ENCODE peak calls at places on chromosomes 7 and 10, in four cellular contexts. U is T-helper 9 cell; J is activated T-helper 2 cell treated with anti-CD3 and anti-CD28 coated beads, Interferon-gamma antibody, Interleukin-2, Interleukin-4, amounts not matched to agents 10 μg/mL and 5 μg/mL and 100 μg/mL, durations not matched to agents 14 hours and 24 hours and 36 hours; M is GM23248. T is an unnamed sample.

GRCh38 chr10:8048281-8049008 is 6.0 kb upstream of the GATA3 start:
- DNase-seq in U (peak; percentile 59), J (peak; percentile 77), M (no peak), T (peak; percentile 61)

GRCh38 chr7:1693991-1694524 is 24.0 kb downstream of the ELFN1 start:
- DNase-seq in U (no peak), J (no peak), M (peak; percentile 24), T (no peak)

GRCh38 chr10:70903262-70903921 is 15.0 kb upstream of the PCBD1 start:
- DNase-seq in U (no peak), J (no peak), M (peak; percentile 76), T (no peak)

GRCh38 chr10:91935886-91936285 is 12.3 kb downstream of the BTAF1 start:
- DNase-seq in U (no peak), J (no peak), M (peak; percentile 22), T (no peak)

GRCh38 chr7:76514926-76515325 is 4.6 kb downstream of the UPK3B start:
- DNase-seq in U (no peak), J (peak; percentile 4), M (no peak), T (no peak)

GRCh38 chr10:133130602-133131001 is 29.4 kb upstream of the KNDC1 start:
- DNase-seq in U (no peak), J (no peak), M (no peak), T (no peak)

GRCh38 chr7:157574120-157574519 is 237.3 kb downstream of the DNAJB6 start:
- DNase-seq in U (no peak), J (no peak), M (no peak), T (no peak)

GRCh38 chr10:34791947-34792346 is 23.1 kb downstream of the PARD3 start:
- DNase-seq in U (no peak), J (no peak), M (no peak), T (no peak)

GRCh38 chr10:132932461-132933307 is 9.7 kb downstream of the CFAP46 start:
- DNase-seq in U (no peak), J (no peak), M (no peak), T (no peak)

GRCh38 chr7:136868496-136869005 is at the start of gene CHRM2:
- DNase-seq in U (no peak), J (no peak), M (peak; percentile 42), T (no peak)

GRCh38 chr10:101060951-101061813 is 607 bp upstream of the KAZALD1 start:
- DNase-seq in U (peak; percentile 88), J (peak; percentile 52), M (peak; percentile 94), T (peak; percentile 85)

GRCh38 chr7:98133181-98133580 is 26.5 kb downstream of the LMTK2 start:
- DNase-seq in U (no peak), J (no peak), M (no peak), T (no peak)

GRCh38 chr7:40329601-40330153 is 194.9 kb downstream of the SUGCT start:
- DNase-seq in U (no peak), J (no peak), M (peak; percentile 67), T (no peak)

GRCh38 chr10:121112618-121113384 is 261.6 kb downstream of the WDR11 start:
- DNase-seq in U (no peak), J (no peak), M (no peak), T (no peak)

GRCh38 chr7:43586251-43586900 is 3.5 kb downstream of the STK17A start:
- DNase-seq in U (no peak), J (no peak), M (peak; percentile 54), T (no peak)

GRCh38 chr10:124722812-124723783 is 21.1 kb downstream of the FAM53B start:
- DNase-seq in U (no peak), J (peak; percentile 35), M (peak; percentile 73), T (no peak)

GRCh38 chr10:122373713-122374112 is 795 bp upstream of the PLEKHA1 start:
- DNase-seq in U (no peak), J (no peak), M (peak; percentile 57), T (no peak)

GRCh38 chr7:50671397-50671796 is 106.2 kb upstream of the DDC start:
- DNase-seq in U (no peak), J (no peak), M (no peak), T (no peak)

GRCh38 chr10:79930267-79930666 is 18.6 kb downstream of the SFTPD start:
- DNase-seq in U (no peak), J (no peak), M (no peak), T (no peak)

GRCh38 chr7:120919466-120919865 is 31.1 kb upstream of the ING3 start:
- DNase-seq in U (no peak), J (no peak), M (no peak), T (no peak)

GRCh38 chr7:16989883-16990413 is 108.2 kb upstream of the AGR3 start:
- DNase-seq in U (no peak), J (no peak), M (peak; percentile 71), T (no peak)

GRCh38 chr10:132204078-132204780 is 17.5 kb downstream of the DPYSL4 start:
- DNase-seq in U (no peak), J (no peak), M (no peak), T (no peak)

GRCh38 chr10:60189861-60190475 is 199.7 kb downstream of the ANK3 start:
- DNase-seq in U (no peak), J (no peak), M (no peak), T (no peak)

GRCh38 chr7:100860702-100861615 is 6.2 kb upstream of the TRIP6 start:
- DNase-seq in U (no peak), J (no peak), M (no peak), T (no peak)

GRCh38 chr10:96830511-96831199 is 1.4 kb upstream of the LCOR start:
- DNase-seq in U (peak; percentile 71), J (peak; percentile 71), M (peak; percentile 65), T (peak; percentile 55)

GRCh38 chr7:82507976-82508677 is 64.5 kb upstream of the CACNA2D1 start:
- DNase-seq in U (no peak), J (no peak), M (no peak), T (no peak)

GRCh38 chr7:73618538-73618937 is 5.8 kb downstream of the MLXIPL start:
- DNase-seq in U (no peak), J (no peak), M (no peak), T (no peak)

GRCh38 chr10:132904169-132904813 is 38.1 kb downstream of the CFAP46 start:
- DNase-seq in U (no peak), J (no peak), M (peak; percentile 63), T (no peak)

GRCh38 chr10:36349445-36350063 is 707.5 kb upstream of the FZD8 start:
- DNase-seq in U (no peak), J (no peak), M (peak; percentile 89), T (no peak)

GRCh38 chr10:100504101-100504500 is 15.6 kb downstream of the SEC31B start:
- DNase-seq in U (no peak), J (no peak), M (peak; percentile 45), T (no peak)

GRCh38 chr10:127148066-127148932 is 48.1 kb downstream of the INSYN2A start:
- DNase-seq in U (no peak), J (no peak), M (peak; percentile 93), T (no peak)

GRCh38 chr7:110157631-110158362 is 933.1 kb upstream of the LRRN3 start:
- DNase-seq in U (no peak), J (no peak), M (no peak), T (no peak)

GRCh38 chr10:15370741-15371701 is at the start of gene FAM171A1:
- DNase-seq in U (peak; percentile 55), J (peak; percentile 59), M (peak; percentile 82), T (peak; percentile 53)

GRCh38 chr10:89347706-89348457 is 20.1 kb downstream of the IFIT3 start:
- DNase-seq in U (no peak), J (no peak), M (no peak), T (no peak)

GRCh38 chr7:127391591-127392181 is 822 bp downstream of the ZNF800 start:
- DNase-seq in U (peak; percentile 40), J (peak; percentile 56), M (peak; percentile 72), T (peak; percentile 38)

GRCh38 chr10:70518695-70519094 is 40.1 kb downstream of the PALD1 start:
- DNase-seq in U (no peak), J (no peak), M (peak; percentile 68), T (no peak)

GRCh38 chr7:137488038-137488437 is 144.5 kb upstream of the PTN start:
- DNase-seq in U (no peak), J (no peak), M (peak; percentile 21), T (no peak)